ENCODE peak calls at places on chromosomes 16 and 17, in four cellular contexts. R, O, L and Q are unnamed samples.

GRCh38 chr16:81531415-81531814 is 86.8 kb downstream of the CMIP start:
- DNase-seq in R (no peak), O (no peak), L (no peak), Q (no peak)

GRCh38 chr17:40903129-40903847 is 18.2 kb upstream of the KRT20 start:
- DNase-seq in R (no peak), O (no peak), L (no peak), Q (peak)

GRCh38 chr16:4936991-4937781 is at the start of gene PPL:
- DNase-seq in R (peak), O (peak), L (peak), Q (no peak)

GRCh38 chr17:67606896-67607604 is 110.7 kb upstream of the NOL11 start:
- DNase-seq in R (no peak), O (no peak), L (no peak), Q (no peak)

GRCh38 chr17:49217651-49218413 is 7.3 kb downstream of the ABI3 start:
- DNase-seq in R (no peak), O (no peak), L (no peak), Q (no peak)

GRCh38 chr16:66199189-66199588 is 167.3 kb upstream of the CDH5 start:
- DNase-seq in R (no peak), O (no peak), L (no peak), Q (peak)

GRCh38 chr17:32917842-32918241 is 10.1 kb upstream of the TMEM98 start:
- DNase-seq in R (no peak), O (no peak), L (peak), Q (no peak)

GRCh38 chr17:57284984-57285646 is 28.8 kb downstream of the MSI2 start:
- DNase-seq in R (no peak), O (peak), L (no peak), Q (no peak)

GRCh38 chr16:46747777-46748651 is at the start of gene MYLK3:
- DNase-seq in R (no peak), O (peak), L (peak), Q (no peak)

GRCh38 chr17:17119106-17119505 is 76.8 kb downstream of the MPRIP start:
- DNase-seq in R (no peak), O (no peak), L (no peak), Q (no peak)
- H3K23ac ChIP-seq in R (no peak), O (no peak), L (no peak), Q (peak)

DNA sequence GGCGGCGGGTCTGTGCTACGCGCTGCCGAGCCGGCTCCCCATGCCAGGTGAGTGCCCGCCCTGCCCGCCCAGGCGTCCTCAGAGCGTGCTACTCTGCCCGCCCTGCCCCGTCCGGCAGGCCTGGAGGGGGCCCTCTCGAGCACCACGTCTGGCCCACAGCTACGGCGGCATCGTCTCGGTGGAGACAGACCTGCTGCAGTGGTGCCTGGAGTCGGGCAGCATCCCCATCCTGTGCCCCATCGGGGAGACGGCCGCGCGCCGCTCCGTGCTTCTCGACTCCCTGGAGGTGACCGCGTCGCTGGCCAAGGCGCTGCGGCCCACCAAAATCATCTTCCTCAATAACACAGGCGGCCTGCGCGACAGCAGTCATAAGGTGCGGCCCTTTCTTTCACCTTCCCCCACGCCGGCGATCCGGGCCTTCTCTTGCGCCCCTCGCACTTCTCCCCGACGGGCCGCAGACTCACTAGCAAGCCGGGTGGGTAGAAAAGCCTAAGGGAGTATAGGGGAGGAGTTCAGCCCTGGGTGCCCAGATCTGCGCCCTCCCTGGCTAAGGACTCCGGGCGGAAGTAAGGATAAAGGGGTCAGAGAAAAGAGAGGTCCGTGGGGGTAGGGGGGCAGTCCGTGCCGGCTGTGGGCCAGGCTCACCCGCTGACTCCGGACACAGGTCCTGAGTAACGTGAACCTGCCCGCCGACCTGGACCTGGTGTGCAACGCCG is 1.6 kb downstream of the NAGS start:
- DNase-seq in R (peak), O (no peak), L (peak), Q (no peak)
- H3K23ac ChIP-seq in R (no peak), O (peak), L (no peak), Q (peak)

GRCh38 chr17:17380156-17380925 is 77.2 kb downstream of the NT5M start:
- DNase-seq in R (no peak), O (no peak), L (no peak), Q (no peak)
- H3K23ac ChIP-seq in R (no peak), O (peak), L (no peak), Q (no peak)

DNA sequence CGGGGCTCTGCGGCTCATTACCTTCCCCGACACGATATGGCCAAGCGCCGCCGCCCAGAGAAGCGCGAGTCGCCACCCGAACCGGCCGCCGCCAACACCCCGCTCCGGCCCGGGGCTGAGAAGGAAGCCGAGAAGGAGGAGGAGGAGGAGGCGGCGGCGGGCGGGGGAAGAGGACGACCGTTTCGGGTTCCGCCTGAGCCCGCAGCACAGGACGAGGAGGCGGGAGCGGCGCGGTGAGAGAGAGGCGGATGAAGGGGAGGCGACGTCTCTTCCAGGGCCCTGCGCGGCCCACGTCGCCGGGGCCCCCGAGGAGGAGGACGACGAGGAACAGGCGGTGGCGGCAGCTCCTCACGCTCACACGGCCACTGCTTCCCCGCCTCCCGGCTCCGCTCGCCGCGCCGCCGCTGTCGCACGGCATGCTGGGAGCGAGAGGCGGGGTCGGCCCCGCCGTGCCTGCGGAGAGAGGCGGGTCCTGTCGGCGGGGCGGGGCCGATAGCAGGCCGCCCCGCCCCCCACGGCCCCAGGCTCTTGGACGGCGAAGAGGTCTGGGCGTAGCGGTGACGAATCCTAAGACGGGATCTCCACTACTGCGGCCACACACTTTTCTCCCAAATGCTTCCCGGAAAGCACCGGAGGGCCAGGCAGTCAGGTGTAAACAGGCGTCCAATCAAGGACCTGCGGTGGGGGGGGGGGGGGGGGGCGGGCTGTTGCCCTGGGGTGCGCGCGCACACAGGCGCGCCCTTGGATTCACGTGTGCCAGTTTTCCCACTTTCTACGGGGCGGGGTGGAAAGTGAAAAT is 97.3 kb upstream of the METTL9 start:
- DNase-seq in R (peak), O (peak), L (peak), Q (peak)
- H3K23ac ChIP-seq in R (no peak), O (peak), L (no peak), Q (peak)

GRCh38 chr16:9407206-9407758 is 315.8 kb downstream of the HAPSTR1 start:
- DNase-seq in R (no peak), O (no peak), L (no peak), Q (no peak)

GRCh38 chr16:9402293-9402865 is 310.9 kb downstream of the HAPSTR1 start:
- DNase-seq in R (no peak), O (no peak), L (no peak), Q (no peak)

GRCh38 chr16:9408297-9408696 is 316.9 kb downstream of the HAPSTR1 start:
- DNase-seq in R (no peak), O (no peak), L (no peak), Q (no peak)

GRCh38 chr16:9406039-9406438 is 314.6 kb downstream of the HAPSTR1 start:
- DNase-seq in R (no peak), O (no peak), L (no peak), Q (no peak)

DNA sequence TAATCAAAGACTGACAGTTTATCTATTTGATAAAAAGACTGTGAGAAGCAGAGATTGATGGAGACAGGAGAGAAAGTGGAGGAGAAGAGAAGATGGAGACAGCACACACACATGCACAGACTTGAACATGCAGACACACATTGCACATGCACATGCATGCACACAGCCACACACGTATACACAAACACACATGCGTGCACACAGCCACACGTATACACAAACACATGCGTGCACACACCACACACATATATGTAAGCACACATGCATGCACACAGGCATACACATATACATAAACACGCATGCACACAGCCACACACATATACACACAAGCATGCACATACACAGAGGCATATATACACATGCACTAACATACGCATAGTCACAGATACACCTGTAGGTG is 313.4 kb downstream of the HAPSTR1 start:
- DNase-seq in R (no peak), O (no peak), L (no peak), Q (no peak)
- H3K23ac ChIP-seq in R (no peak), O (no peak), L (peak), Q (no peak)

GRCh38 chr16:49011807-49012345 is 269.8 kb downstream of the CBLN1 start:
- DNase-seq in R (peak), O (no peak), L (no peak), Q (no peak)

GRCh38 chr16:49010879-49011278 is 270.8 kb downstream of the CBLN1 start:
- DNase-seq in R (no peak), O (no peak), L (no peak), Q (no peak)

GRCh38 chr16:49010396-49010795 is 271.2 kb downstream of the CBLN1 start:
- DNase-seq in R (no peak), O (no peak), L (no peak), Q (no peak)

GRCh38 chr16:49012961-49013726 is 268.5 kb downstream of the CBLN1 start:
- DNase-seq in R (peak), O (no peak), L (no peak), Q (no peak)

GRCh38 chr16:49009204-49009603 is 272.4 kb downstream of the CBLN1 start:
- DNase-seq in R (no peak), O (no peak), L (no peak), Q (no peak)
- H3K23ac ChIP-seq in R (no peak), O (no peak), L (no peak), Q (no peak)

GRCh38 chr17:38868968-38869646 is 751 bp upstream of the LASP1 start:
- DNase-seq in R (peak), O (peak), L (peak), Q (peak)
- H3K23ac ChIP-seq in R (no peak), O (peak), L (no peak), Q (peak)

GRCh38 chr17:1399679-1400512 is at the start of gene YWHAE:
- DNase-seq in R (peak), O (peak), L (peak), Q (peak)
- H3K23ac ChIP-seq in R (no peak), O (peak), L (no peak), Q (peak)

GRCh38 chr16:20243731-20244281 is 83.5 kb downstream of the GP2 start:
- DNase-seq in R (no peak), O (no peak), L (no peak), Q (no peak)
- H3K23ac ChIP-seq in R (no peak), O (no peak), L (no peak), Q (no peak)